ENCODE peak calls at places on chromosome 1, in four cellular contexts. One of them, this sample, is unnamed. For H3K36me3, the result is how much of the 10 kb centered on the place peaks cover.

GRCh38 chr1:76705560-76705959 is 161.7 kb upstream of the ST6GALNAC5 start:
- DNase-seq in suprapubic skin: no peak
- DNase-seq in body of pancreas: no peak
- DNase-seq in sigmoid colon: no peak
- DNase-seq in this sample: no peak

GRCh38 chr1:216815239-216815955 is 92.2 kb upstream of the ESRRG start:
- DNase-seq in suprapubic skin: no peak
- DNase-seq in sigmoid colon: no peak
- DNase-seq in body of pancreas: peak
- DNase-seq in this sample: no peak

GRCh38 chr1:240878631-240879030 is 266.7 kb upstream of the GREM2 start:
- DNase-seq in sigmoid colon: no peak
- DNase-seq in body of pancreas: no peak
- DNase-seq in suprapubic skin: no peak
- DNase-seq in this sample: no peak

GRCh38 chr1:161089938-161090337 is 580 bp upstream of the NECTIN4 start:
- DNase-seq in body of pancreas: no peak
- DNase-seq in sigmoid colon: no peak
- DNase-seq in suprapubic skin: no peak
- DNase-seq in this sample: peak

GRCh38 chr1:62038594-62039284 is 155.9 kb upstream of the L1TD1 start:
- DNase-seq in sigmoid colon: no peak
- DNase-seq in suprapubic skin: no peak
- DNase-seq in body of pancreas: no peak
- DNase-seq in this sample: no peak

GRCh38 chr1:145719230-145720079 is at the start of gene CD160:
- DNase-seq in suprapubic skin: no peak
- DNase-seq in body of pancreas: no peak
- DNase-seq in sigmoid colon: no peak
- DNase-seq in this sample: no peak

GRCh38 chr1:55580845-55581332 is 365.7 kb upstream of the USP24 start:
- DNase-seq in sigmoid colon: no peak
- DNase-seq in body of pancreas: no peak
- DNase-seq in suprapubic skin: no peak
- DNase-seq in this sample: no peak

GRCh38 chr1:29709711-29710169 is 473.4 kb downstream of the PTPRU start:
- DNase-seq in sigmoid colon: no peak
- DNase-seq in body of pancreas: no peak
- DNase-seq in suprapubic skin: no peak
- DNase-seq in this sample: peak

GRCh38 chr1:39720094-39720999 is 18.3 kb upstream of the PPIE start:
- DNase-seq in suprapubic skin: no peak
- DNase-seq in body of pancreas: peak
- DNase-seq in sigmoid colon: no peak
- DNase-seq in this sample: no peak

GRCh38 chr1:99691175-99691574 is 45.3 kb downstream of the PALMD start:
- DNase-seq in body of pancreas: no peak
- DNase-seq in sigmoid colon: no peak
- DNase-seq in suprapubic skin: no peak
- DNase-seq in this sample: no peak

GRCh38 chr1:99680258-99680657 is 34.3 kb downstream of the PALMD start:
- DNase-seq in sigmoid colon: no peak
- DNase-seq in body of pancreas: no peak
- DNase-seq in suprapubic skin: no peak
- DNase-seq in this sample: no peak

GRCh38 chr1:99681583-99681982 is 35.7 kb downstream of the PALMD start:
- DNase-seq in sigmoid colon: no peak
- DNase-seq in body of pancreas: no peak
- DNase-seq in suprapubic skin: no peak
- DNase-seq in this sample: no peak

GRCh38 chr1:99682291-99682751 is 36.4 kb downstream of the PALMD start:
- DNase-seq in sigmoid colon: no peak
- DNase-seq in body of pancreas: no peak
- DNase-seq in suprapubic skin: no peak
- DNase-seq in this sample: no peak

DNA sequence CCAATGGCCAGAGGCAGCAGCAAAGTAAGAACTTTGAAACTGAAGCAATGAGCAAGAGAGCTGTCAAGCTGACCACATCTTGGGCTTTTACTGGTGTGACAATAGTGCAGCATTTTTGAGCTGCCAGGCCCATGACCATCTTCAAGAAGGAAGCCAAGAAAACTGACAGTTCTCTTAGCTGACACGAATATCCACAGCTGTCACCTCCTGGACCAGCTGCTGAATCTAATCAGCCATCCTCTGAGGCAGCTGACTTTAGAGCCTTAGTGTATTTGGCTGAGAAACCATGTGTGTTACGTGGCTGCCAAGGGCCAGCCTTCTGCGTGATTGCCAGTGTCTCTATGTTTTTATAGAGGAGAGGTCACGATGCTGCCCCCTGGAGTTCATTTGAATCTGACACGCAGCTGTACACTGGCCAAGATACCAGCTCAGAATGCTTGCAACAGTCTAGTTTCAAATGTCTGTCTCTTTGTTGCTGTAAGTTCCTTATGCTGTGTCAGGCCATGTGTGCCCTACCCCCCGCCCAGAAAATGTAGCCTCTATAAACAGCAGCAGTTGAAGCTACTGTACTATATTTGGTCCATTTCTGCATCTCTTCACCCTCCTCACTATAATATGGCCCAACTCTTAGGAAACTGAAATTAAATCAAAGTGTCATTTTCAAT is 39.7 kb downstream of the PALMD start:
- DNase-seq in body of pancreas: peak
- DNase-seq in sigmoid colon: peak
- DNase-seq in suprapubic skin: peak
- DNase-seq in this sample: peak
- TF ChIP-seq POLR2A in body of pancreas: no peak
- TF ChIP-seq POLR2A in sigmoid colon: no peak
- TF ChIP-seq POLR2A in suprapubic skin: no peak
- TF ChIP-seq POLR2A in this sample: no peak

DNA sequence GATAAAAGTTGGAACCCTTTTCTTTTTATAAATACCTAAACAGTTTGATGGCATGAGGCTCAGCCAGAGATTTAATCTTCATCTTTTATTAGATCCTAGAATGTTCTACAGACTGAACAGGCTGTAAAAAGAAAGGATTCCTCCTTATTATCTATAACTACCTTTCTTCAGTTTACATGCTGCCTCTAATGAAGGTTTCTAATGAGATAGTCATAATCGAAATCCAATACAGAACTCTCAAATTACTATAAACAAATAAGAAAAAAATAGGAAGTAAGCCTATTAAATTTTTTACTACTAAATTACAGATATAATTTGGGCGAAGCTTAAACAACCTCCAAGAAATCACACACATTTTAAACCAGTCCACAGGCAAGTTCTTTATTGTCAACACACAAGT is 5.0 kb downstream of the WDR26 start:
- DNase-seq in sigmoid colon: no peak
- DNase-seq in body of pancreas: no peak
- DNase-seq in suprapubic skin: no peak
- DNase-seq in this sample: no peak
- H3K36me3 ChIP-seq in sigmoid colon: under half
- H3K36me3 ChIP-seq in body of pancreas: under half
- H3K36me3 ChIP-seq in suprapubic skin: under half
- H3K36me3 ChIP-seq in this sample: under half

GRCh38 chr1:209827384-209828261 is at the start of gene UTP25:
- DNase-seq in suprapubic skin: peak
- DNase-seq in sigmoid colon: peak
- DNase-seq in body of pancreas: peak
- DNase-seq in this sample: peak
- TF ChIP-seq POLR2A in suprapubic skin: peak
- TF ChIP-seq POLR2A in sigmoid colon: no peak
- TF ChIP-seq POLR2A in body of pancreas: no peak
- TF ChIP-seq POLR2A in this sample: no peak

DNA sequence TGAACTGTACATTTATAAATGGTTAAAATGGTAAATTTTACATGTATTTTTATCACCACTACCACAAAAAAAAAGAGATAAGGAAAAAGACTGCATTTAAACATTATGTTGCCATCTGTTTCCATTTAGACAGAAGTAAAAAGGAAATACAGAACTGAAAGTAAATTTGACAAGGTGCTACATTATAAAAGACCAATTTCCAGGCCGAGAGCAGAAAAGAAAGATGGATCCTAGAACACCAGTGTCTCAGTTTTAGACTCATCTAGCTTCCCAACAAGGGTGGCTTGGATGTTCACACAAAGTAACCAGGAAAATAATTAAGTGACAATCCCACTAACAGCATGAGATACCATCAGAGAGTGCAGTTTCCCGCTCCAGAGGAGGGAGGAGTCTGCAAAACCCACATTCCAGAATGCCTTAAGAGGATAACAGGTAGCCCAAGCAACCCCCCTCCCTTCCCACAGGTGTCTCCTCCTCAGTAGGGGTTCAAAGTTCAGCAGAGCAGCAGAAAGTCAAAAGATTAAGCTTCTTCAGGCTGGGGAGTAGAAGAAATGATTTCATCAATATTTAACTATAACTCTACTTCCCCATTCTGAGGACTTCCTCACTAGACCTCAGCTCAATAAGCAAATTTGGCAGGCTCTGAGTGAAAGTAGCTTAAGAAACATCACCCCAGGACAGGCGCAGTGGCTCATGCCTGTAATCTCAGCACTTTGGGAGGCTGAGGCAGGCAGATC is 11.8 kb downstream of the TPM3 start:
- DNase-seq in suprapubic skin: no peak
- DNase-seq in body of pancreas: no peak
- DNase-seq in sigmoid colon: no peak
- DNase-seq in this sample: no peak
- H3K36me3 ChIP-seq in suprapubic skin: under half
- H3K36me3 ChIP-seq in body of pancreas: under half
- H3K36me3 ChIP-seq in sigmoid colon: under half
- H3K36me3 ChIP-seq in this sample: under half

DNA sequence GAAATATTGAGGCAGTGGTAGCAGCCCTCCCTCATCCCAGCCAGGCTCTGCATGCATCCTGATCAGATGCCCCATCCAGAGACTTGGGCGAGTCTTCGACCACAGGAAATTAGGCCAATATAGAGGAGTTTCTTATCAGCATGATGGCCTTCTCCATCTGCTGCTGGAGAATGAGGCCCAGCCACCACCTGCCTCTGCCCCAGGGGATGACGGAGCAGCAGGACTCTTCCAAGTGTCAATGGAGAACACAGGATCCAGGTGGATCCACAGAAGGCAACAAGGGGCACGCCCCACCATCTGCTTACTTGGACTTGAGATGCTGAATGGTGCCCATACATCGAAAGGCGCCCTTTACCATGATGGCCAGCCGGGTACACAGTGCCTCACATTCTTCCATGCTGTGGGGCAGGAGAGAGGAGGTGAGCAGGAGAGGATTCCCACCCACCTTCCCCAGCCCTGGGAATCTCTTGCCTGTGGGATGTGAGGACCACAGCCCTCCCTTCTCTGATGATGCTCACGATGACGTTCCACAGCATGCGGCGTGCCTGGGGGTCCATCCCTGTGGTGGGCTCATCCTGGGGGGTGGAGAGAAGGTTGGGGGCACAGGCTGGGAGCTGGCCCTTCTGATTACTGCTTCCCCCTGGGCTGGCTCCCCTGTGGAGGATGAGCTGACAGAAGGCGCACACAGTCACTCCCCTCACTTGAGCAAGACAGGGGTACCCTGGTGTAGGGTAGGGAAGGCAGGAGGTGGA is 91.5 kb upstream of the GCLM start:
- DNase-seq in sigmoid colon: no peak
- DNase-seq in suprapubic skin: no peak
- DNase-seq in body of pancreas: no peak
- DNase-seq in this sample: no peak
- TF ChIP-seq POLR2A in sigmoid colon: no peak
- TF ChIP-seq POLR2A in suprapubic skin: no peak
- TF ChIP-seq POLR2A in body of pancreas: no peak
- TF ChIP-seq POLR2A in this sample: no peak

GRCh38 chr1:98367426-98367825 is 294.1 kb upstream of the SNX7 start:
- DNase-seq in body of pancreas: no peak
- DNase-seq in suprapubic skin: no peak
- DNase-seq in sigmoid colon: no peak
- DNase-seq in this sample: no peak

GRCh38 chr1:98366343-98366742 is 295.2 kb upstream of the SNX7 start:
- DNase-seq in suprapubic skin: no peak
- DNase-seq in sigmoid colon: no peak
- DNase-seq in body of pancreas: no peak
- DNase-seq in this sample: no peak

GRCh38 chr1:98371767-98372166 is 289.8 kb upstream of the SNX7 start:
- DNase-seq in suprapubic skin: no peak
- DNase-seq in body of pancreas: no peak
- DNase-seq in sigmoid colon: no peak
- DNase-seq in this sample: no peak

GRCh38 chr1:98369463-98369862 is 292.1 kb upstream of the SNX7 start:
- DNase-seq in suprapubic skin: no peak
- DNase-seq in body of pancreas: no peak
- DNase-seq in sigmoid colon: no peak
- DNase-seq in this sample: no peak

DNA sequence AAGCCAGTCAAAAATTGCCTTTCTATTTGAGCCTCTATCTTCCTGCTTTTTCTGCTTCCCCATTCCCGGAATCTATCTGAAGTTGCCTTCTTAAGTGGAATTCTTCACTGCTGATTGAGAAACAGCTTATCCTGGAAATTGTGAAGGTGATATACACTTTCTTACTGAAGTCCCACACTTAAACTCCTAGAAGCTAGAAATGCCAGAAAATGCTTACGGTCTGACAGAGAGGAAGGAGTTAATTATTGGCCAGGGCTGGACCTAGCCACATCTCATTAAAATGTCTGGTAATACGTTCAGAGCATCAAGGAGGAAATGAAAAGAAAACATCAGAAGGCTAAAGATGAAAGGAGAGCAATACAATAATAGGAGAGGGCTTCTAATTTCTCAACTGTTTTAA is 292.5 kb upstream of the SNX7 start:
- DNase-seq in suprapubic skin: no peak
- DNase-seq in sigmoid colon: no peak
- DNase-seq in body of pancreas: no peak
- DNase-seq in this sample: no peak
- H3K36me3 ChIP-seq in suprapubic skin: under half
- H3K36me3 ChIP-seq in sigmoid colon: under half
- H3K36me3 ChIP-seq in body of pancreas: under half
- H3K36me3 ChIP-seq in this sample: under half

This sample was measured in breast epithelium.